ENCODE peak calls at places on chromosomes 7 and 10, in four cellular contexts. B, N, M and P are unnamed samples.

GRCh38 chr10:99534456-99534938 is 1.8 kb downstream of the NKX2-3 start:
- DNase-seq in B (no peak), N (no peak), M (no peak), P (no peak)

GRCh38 chr7:94665426-94665825 is 9.5 kb upstream of the SGCE start:
- DNase-seq in B (no peak), N (no peak), M (no peak), P (no peak)

GRCh38 chr10:131621784-131622624 is 278.8 kb upstream of the PPP2R2D start:
- DNase-seq in B (no peak), N (peak), M (no peak), P (no peak)

GRCh38 chr10:84407390-84408049 is 79.1 kb downstream of the CCSER2 start:
- DNase-seq in B (no peak), N (no peak), M (no peak), P (no peak)

GRCh38 chr10:21413680-21414079 is 111.8 kb downstream of the SKIDA1 start:
- DNase-seq in B (no peak), N (no peak), M (no peak), P (no peak)

GRCh38 chr7:54967384-54967783 is 51.4 kb upstream of the EGFR start:
- DNase-seq in B (no peak), N (peak), M (no peak), P (peak)

GRCh38 chr10:102227050-102227449 is 951 bp downstream of the ELOVL3 start:
- DNase-seq in B (peak), N (no peak), M (no peak), P (peak)

GRCh38 chr7:107995184-107996071 is 7.5 kb downstream of the LAMB1 start:
- DNase-seq in B (no peak), N (peak), M (no peak), P (peak)

GRCh38 chr10:11276475-11276990 is 258.9 kb downstream of the CELF2 start:
- DNase-seq in B (no peak), N (no peak), M (no peak), P (no peak)

GRCh38 chr7:117715784-117716445 is 157.3 kb downstream of the CTTNBP2 start:
- DNase-seq in B (peak), N (peak), M (no peak), P (peak)

GRCh38 chr7:66629222-66629658 is 559 bp downstream of the KCTD7 start:
- DNase-seq in B (no peak), N (no peak), M (no peak), P (peak)

GRCh38 chr10:89032141-89032814 is 41.7 kb downstream of the FAS start:
- DNase-seq in B (peak), N (peak), M (peak), P (peak)

GRCh38 chr7:74187915-74188675 is 13.9 kb downstream of the EIF4H start:
- DNase-seq in B (no peak), N (no peak), M (no peak), P (peak)

GRCh38 chr10:69948261-69948660 is 104.4 kb upstream of the MACROH2A2 start:
- DNase-seq in B (no peak), N (no peak), M (no peak), P (no peak)